ENCODE peak calls at places on chromosome 14, in six cellular contexts. One of them, this sample, is unnamed.

GRCh38 chr14:24215495-24216344 is at the start of gene MDP1:
- DNase-seq in lower leg skin: peak
- DNase-seq in GM23338: peak
- DNase-seq in ovary: peak
- DNase-seq in neural crest cell: peak
- DNase-seq in fibroblast of the aortic adventitia: peak
- DNase-seq in this sample: peak

GRCh38 chr14:35420036-35420811 is 15.7 kb upstream of the NFKBIA start:
- DNase-seq in lower leg skin: no peak
- DNase-seq in neural crest cell: no peak
- DNase-seq in GM23338: no peak
- DNase-seq in ovary: no peak
- DNase-seq in fibroblast of the aortic adventitia: peak
- DNase-seq in this sample: no peak

GRCh38 chr14:54554401-54554800 is 12.5 kb upstream of the SAMD4A start:
- DNase-seq in ovary: no peak
- DNase-seq in fibroblast of the aortic adventitia: no peak
- DNase-seq in GM23338: no peak
- DNase-seq in lower leg skin: no peak
- DNase-seq in neural crest cell: no peak
- DNase-seq in this sample: no peak

GRCh38 chr14:42541535-42542001 is 934.9 kb downstream of the LRFN5 start:
- DNase-seq in lower leg skin: no peak
- DNase-seq in ovary: no peak
- DNase-seq in fibroblast of the aortic adventitia: peak
- DNase-seq in GM23338: no peak
- DNase-seq in neural crest cell: no peak
- DNase-seq in this sample: no peak

GRCh38 chr14:61811882-61812346 is 49.7 kb downstream of the SNAPC1 start:
- DNase-seq in GM23338: peak
- DNase-seq in fibroblast of the aortic adventitia: no peak
- DNase-seq in ovary: no peak
- DNase-seq in lower leg skin: no peak
- DNase-seq in neural crest cell: no peak
- DNase-seq in this sample: no peak

GRCh38 chr14:80586116-80586515 is 355.4 kb downstream of the CEP128 start:
- DNase-seq in GM23338: no peak
- DNase-seq in ovary: no peak
- DNase-seq in fibroblast of the aortic adventitia: no peak
- DNase-seq in neural crest cell: no peak
- DNase-seq in lower leg skin: no peak
- DNase-seq in this sample: no peak

GRCh38 chr14:64225156-64225757 is 68.9 kb downstream of the ESR2 start:
- DNase-seq in GM23338: no peak
- DNase-seq in fibroblast of the aortic adventitia: no peak
- DNase-seq in neural crest cell: no peak
- DNase-seq in lower leg skin: no peak
- DNase-seq in ovary: no peak
- DNase-seq in this sample: no peak

GRCh38 chr14:100406505-100407131 is 83.5 kb downstream of the SLC25A47 start:
- DNase-seq in GM23338: no peak
- DNase-seq in lower leg skin: no peak
- DNase-seq in fibroblast of the aortic adventitia: peak
- DNase-seq in ovary: no peak
- DNase-seq in neural crest cell: no peak
- DNase-seq in this sample: no peak

GRCh38 chr14:57326253-57326652 is 57.5 kb downstream of the AP5M1 start:
- DNase-seq in neural crest cell: no peak
- DNase-seq in fibroblast of the aortic adventitia: no peak
- DNase-seq in lower leg skin: no peak
- DNase-seq in GM23338: no peak
- DNase-seq in ovary: no peak
- DNase-seq in this sample: no peak

GRCh38 chr14:24196071-24197061 is 1.1 kb upstream of the TM9SF1 start:
- DNase-seq in ovary: no peak
- DNase-seq in lower leg skin: no peak
- DNase-seq in fibroblast of the aortic adventitia: peak
- DNase-seq in neural crest cell: no peak
- DNase-seq in GM23338: peak
- DNase-seq in this sample: no peak

GRCh38 chr14:103296007-103296406 is 38.0 kb upstream of the EIF5 start:
- DNase-seq in fibroblast of the aortic adventitia: peak
- DNase-seq in GM23338: no peak
- DNase-seq in ovary: no peak
- DNase-seq in neural crest cell: no peak
- DNase-seq in lower leg skin: peak
- DNase-seq in this sample: no peak

GRCh38 chr14:103296987-103297386 is 37.0 kb upstream of the EIF5 start:
- DNase-seq in neural crest cell: no peak
- DNase-seq in ovary: no peak
- DNase-seq in fibroblast of the aortic adventitia: no peak
- DNase-seq in lower leg skin: peak
- DNase-seq in GM23338: peak
- DNase-seq in this sample: no peak

GRCh38 chr14:103301512-103302197 is 32.4 kb upstream of the EIF5 start:
- DNase-seq in GM23338: no peak
- DNase-seq in lower leg skin: peak
- DNase-seq in fibroblast of the aortic adventitia: no peak
- DNase-seq in ovary: no peak
- DNase-seq in neural crest cell: no peak
- DNase-seq in this sample: no peak

GRCh38 chr14:103302966-103303365 is 31.1 kb upstream of the EIF5 start:
- DNase-seq in GM23338: no peak
- DNase-seq in ovary: no peak
- DNase-seq in lower leg skin: no peak
- DNase-seq in fibroblast of the aortic adventitia: peak
- DNase-seq in neural crest cell: no peak
- DNase-seq in this sample: no peak

DNA sequence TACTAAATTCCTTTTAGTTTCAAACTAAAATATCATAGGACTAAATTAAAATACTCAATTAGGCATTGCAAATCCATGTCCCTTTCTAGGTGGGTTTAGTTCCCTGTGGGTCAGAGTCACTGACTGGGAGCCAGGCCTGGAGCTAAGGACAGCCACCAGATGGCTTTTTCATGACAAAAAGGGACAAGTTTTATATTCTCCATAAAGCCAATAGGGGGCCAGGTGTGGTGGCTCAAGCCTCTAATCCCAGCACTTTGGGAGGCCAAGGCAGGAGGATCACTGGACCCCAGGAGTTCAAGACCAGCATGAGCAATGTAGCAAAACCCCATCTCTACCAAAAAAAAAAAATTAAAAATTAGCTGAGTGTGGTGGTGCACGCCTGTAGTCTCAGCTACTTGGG is 35.4 kb upstream of the EIF5 start:
- DNase-seq in fibroblast of the aortic adventitia: no peak
- DNase-seq in lower leg skin: peak
- DNase-seq in GM23338: no peak
- DNase-seq in neural crest cell: no peak
- DNase-seq in ovary: no peak
- DNase-seq in this sample: no peak
- TF ChIP-seq CTCF in fibroblast of the aortic adventitia: no peak
- TF ChIP-seq CTCF in lower leg skin: no peak
- TF ChIP-seq CTCF in GM23338: peak
- TF ChIP-seq CTCF in neural crest cell: peak
- TF ChIP-seq CTCF in ovary: no peak
- TF ChIP-seq CTCF in this sample: no peak

GRCh38 chr14:49988080-49988990 is 95.5 kb downstream of the ARF6 start:
- DNase-seq in GM23338: no peak
- DNase-seq in fibroblast of the aortic adventitia: peak
- DNase-seq in lower leg skin: peak
- DNase-seq in neural crest cell: no peak
- DNase-seq in ovary: no peak
- DNase-seq in this sample: no peak
- TF ChIP-seq CTCF in GM23338: no peak
- TF ChIP-seq CTCF in fibroblast of the aortic adventitia: no peak
- TF ChIP-seq CTCF in lower leg skin: no peak
- TF ChIP-seq CTCF in neural crest cell: no peak
- TF ChIP-seq CTCF in ovary: no peak
- TF ChIP-seq CTCF in this sample: no peak

GRCh38 chr14:74244115-74244514 is 4.9 kb downstream of the VSX2 start:
- DNase-seq in ovary: no peak
- DNase-seq in GM23338: peak
- DNase-seq in neural crest cell: no peak
- DNase-seq in fibroblast of the aortic adventitia: no peak
- DNase-seq in lower leg skin: no peak
- DNase-seq in this sample: no peak
- TF ChIP-seq CTCF in ovary: no peak
- TF ChIP-seq CTCF in GM23338: peak
- TF ChIP-seq CTCF in neural crest cell: peak
- TF ChIP-seq CTCF in fibroblast of the aortic adventitia: no peak
- TF ChIP-seq CTCF in lower leg skin: no peak
- TF ChIP-seq CTCF in this sample: no peak

GRCh38 chr14:60515244-60515695 is 6.3 kb downstream of the SIX6 start:
- DNase-seq in lower leg skin: no peak
- DNase-seq in fibroblast of the aortic adventitia: no peak
- DNase-seq in ovary: no peak
- DNase-seq in GM23338: peak
- DNase-seq in neural crest cell: no peak
- DNase-seq in this sample: no peak
- TF ChIP-seq CTCF in lower leg skin: no peak
- TF ChIP-seq CTCF in fibroblast of the aortic adventitia: no peak
- TF ChIP-seq CTCF in ovary: no peak
- TF ChIP-seq CTCF in GM23338: no peak
- TF ChIP-seq CTCF in neural crest cell: peak
- TF ChIP-seq CTCF in this sample: peak